ENCODE peak calls at places on chromosome 13, in nine cellular contexts. F is transverse colon, B is Peyer's patch, N is IMR-90, Y is ovary, U is adrenal gland, P is body of pancreas, H is suprapubic skin, G is A549. D is an unnamed sample.

GRCh38 chr13:95644611-95645052 is at the start of gene DZIP1:
- DNase-seq in N (peak), F (peak), B (no peak), G (peak), U (peak), P (peak), Y (peak), H (peak), D (peak)

GRCh38 chr13:41827507-41828213 is 133.2 kb downstream of the VWA8 start:
- DNase-seq in H (no peak), N (peak), Y (no peak), G (peak), U (peak), B (no peak), F (no peak), P (no peak), D (peak)

GRCh38 chr13:50635504-50635903 is 208.0 kb downstream of the DLEU7 start:
- DNase-seq in B (peak), F (peak), G (no peak), U (peak), N (no peak), Y (no peak), H (no peak), P (no peak), D (no peak)

GRCh38 chr13:113415825-113416224 is 37.5 kb downstream of the ADPRHL1 start:
- DNase-seq in P (no peak), N (no peak), B (no peak), U (no peak), H (no peak), F (no peak), Y (no peak), G (no peak), D (no peak)

GRCh38 chr13:48636550-48636949 is 17.2 kb upstream of the CYSLTR2 start:
- DNase-seq in N (peak), Y (no peak), H (no peak), U (no peak), F (no peak), B (no peak), G (no peak), P (no peak), D (no peak)

GRCh38 chr13:113579686-113580085 is 4.9 kb upstream of the TFDP1 start:
- DNase-seq in G (no peak), H (peak), U (no peak), N (no peak), Y (no peak), B (no peak), F (no peak), P (no peak), D (no peak)

GRCh38 chr13:34028496-34029442 is 210.8 kb downstream of the RFC3 start:
- DNase-seq in H (no peak), U (no peak), B (no peak), G (no peak), P (no peak), N (no peak), Y (no peak), F (no peak), D (no peak)

GRCh38 chr13:46753137-46753536 is 43.8 kb downstream of the ESD start:
- DNase-seq in B (no peak), P (no peak), N (no peak), G (no peak), F (no peak), Y (no peak), H (no peak), U (no peak), D (no peak)

GRCh38 chr13:102089177-102089576 is 312.7 kb downstream of the FGF14 start:
- DNase-seq in F (no peak), H (no peak), U (no peak), G (no peak), N (no peak), P (no peak), B (no peak), Y (no peak), D (no peak)

GRCh38 chr13:32284927-32285632 is 30.1 kb downstream of the ZAR1L start:
- DNase-seq in F (no peak), N (peak), P (peak), Y (no peak), G (no peak), B (no peak), H (no peak), U (peak), D (no peak)

GRCh38 chr13:44713793-44714469 is 137.8 kb upstream of the TSC22D1 start:
- DNase-seq in G (peak), B (no peak), U (peak), N (peak), F (no peak), H (no peak), Y (no peak), P (no peak), D (no peak)

GRCh38 chr13:108964601-108965000 is 335.2 kb downstream of the MYO16 start:
- DNase-seq in P (no peak), Y (no peak), U (no peak), B (no peak), F (no peak), H (no peak), G (no peak), N (no peak), D (no peak)

GRCh38 chr13:111469450-111469849 is 149.0 kb downstream of the TEX29 start:
- DNase-seq in F (no peak), Y (no peak), G (no peak), B (no peak), U (no peak), P (no peak), H (peak), N (no peak), D (no peak)

GRCh38 chr13:99033814-99034213 is 56.0 kb upstream of the DOCK9 start:
- DNase-seq in G (no peak), Y (no peak), U (no peak), B (no peak), H (no peak), N (peak), F (no peak), P (no peak), D (no peak)

GRCh38 chr13:113527272-113527958 is 36.9 kb upstream of the DCUN1D2 start:
- DNase-seq in Y (no peak), G (no peak), N (no peak), U (no peak), F (no peak), H (no peak), P (no peak), B (no peak), D (peak)

GRCh38 chr13:79245937-79246574 is 160.0 kb downstream of the RBM26 start:
- DNase-seq in G (no peak), H (no peak), P (no peak), F (no peak), U (no peak), B (no peak), N (no peak), Y (no peak), D (no peak)

GRCh38 chr13:114124921-114125320 is 7.5 kb downstream of the RASA3 start:
- DNase-seq in H (no peak), G (no peak), F (no peak), Y (no peak), B (peak), U (no peak), N (peak), P (no peak), D (no peak)

GRCh38 chr13:64413529-64413928 is 2816.6 kb downstream of the PCDH9 start:
- DNase-seq in U (no peak), Y (no peak), H (no peak), G (no peak), N (no peak), P (no peak), B (no peak), F (no peak), D (no peak)

GRCh38 chr13:64417609-64418008 is 2812.5 kb downstream of the PCDH9 start:
- DNase-seq in H (no peak), F (no peak), B (no peak), N (no peak), U (no peak), Y (no peak), P (no peak), G (no peak), D (no peak)

GRCh38 chr13:64410654-64411053 is 2819.5 kb downstream of the PCDH9 start:
- DNase-seq in N (no peak), F (no peak), H (peak), G (no peak), B (no peak), P (no peak), U (no peak), Y (no peak), D (no peak)

DNA sequence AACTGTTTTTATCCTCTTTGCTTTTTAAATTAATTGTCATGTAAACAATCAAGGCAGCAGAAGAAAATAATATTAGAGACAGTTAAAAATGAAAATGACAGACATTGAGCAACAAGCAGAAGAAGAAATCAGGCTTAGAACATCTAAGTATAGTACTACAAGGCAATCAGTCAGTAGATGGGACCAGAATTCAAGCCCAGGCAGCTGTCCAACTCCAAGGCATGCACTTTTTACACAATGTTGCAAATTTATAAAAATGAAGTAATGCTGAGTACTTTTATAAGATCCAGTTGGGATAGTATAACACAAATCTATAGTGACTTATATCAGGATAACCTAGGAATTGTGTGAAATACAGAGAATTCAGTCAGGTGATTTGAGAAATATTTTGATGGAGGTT is 2815.8 kb downstream of the PCDH9 start:
- DNase-seq in B (no peak), Y (no peak), F (no peak), H (no peak), U (no peak), G (no peak), P (no peak), N (no peak), D (no peak)
- H3K4me3 ChIP-seq in B (no peak), Y (no peak), F (no peak), H (no peak), U (no peak), G (no peak), P (no peak), N (no peak), D (no peak)

GRCh38 chr13:74134777-74135305 is 637 bp upstream of the KLF12 start:
- DNase-seq in N (no peak), U (peak), G (peak), H (no peak), B (peak), Y (no peak), F (peak), P (peak), D (no peak)

GRCh38 chr13:74136089-74136658 is 2.0 kb upstream of the KLF12 start:
- DNase-seq in Y (peak), F (peak), G (peak), H (no peak), P (peak), N (peak), U (no peak), B (peak), D (no peak)

GRCh38 chr13:74134226-74134776 is at the start of gene KLF12:
- DNase-seq in P (peak), G (peak), N (peak), F (peak), B (peak), U (peak), H (peak), Y (peak), D (peak)

GRCh38 chr13:74133657-74134201 is 475 bp downstream of the KLF12 start:
- DNase-seq in B (peak), U (peak), N (peak), G (peak), F (peak), P (peak), H (peak), Y (peak), D (peak)

GRCh38 chr13:74135306-74136088 is 1.3 kb upstream of the KLF12 start:
- DNase-seq in G (peak), P (peak), F (peak), H (peak), U (peak), B (peak), Y (peak), N (peak), D (peak)
- TF ChIP-seq POLR2A in G (peak), P (peak), F (peak), H (no peak), U (no peak), B (no peak), Y (no peak), N (no peak), D (no peak)

GRCh38 chr13:35990196-35990595 is 141.0 kb downstream of the DCLK1 start:
- DNase-seq in U (no peak), B (no peak), Y (no peak), H (no peak), G (no peak), F (no peak), N (no peak), P (no peak), D (no peak)
- TF ChIP-seq CTCF in U (no peak), B (no peak), Y (no peak), H (no peak), G (no peak), F (no peak), N (no peak), P (no peak), D (no peak)

DNA sequence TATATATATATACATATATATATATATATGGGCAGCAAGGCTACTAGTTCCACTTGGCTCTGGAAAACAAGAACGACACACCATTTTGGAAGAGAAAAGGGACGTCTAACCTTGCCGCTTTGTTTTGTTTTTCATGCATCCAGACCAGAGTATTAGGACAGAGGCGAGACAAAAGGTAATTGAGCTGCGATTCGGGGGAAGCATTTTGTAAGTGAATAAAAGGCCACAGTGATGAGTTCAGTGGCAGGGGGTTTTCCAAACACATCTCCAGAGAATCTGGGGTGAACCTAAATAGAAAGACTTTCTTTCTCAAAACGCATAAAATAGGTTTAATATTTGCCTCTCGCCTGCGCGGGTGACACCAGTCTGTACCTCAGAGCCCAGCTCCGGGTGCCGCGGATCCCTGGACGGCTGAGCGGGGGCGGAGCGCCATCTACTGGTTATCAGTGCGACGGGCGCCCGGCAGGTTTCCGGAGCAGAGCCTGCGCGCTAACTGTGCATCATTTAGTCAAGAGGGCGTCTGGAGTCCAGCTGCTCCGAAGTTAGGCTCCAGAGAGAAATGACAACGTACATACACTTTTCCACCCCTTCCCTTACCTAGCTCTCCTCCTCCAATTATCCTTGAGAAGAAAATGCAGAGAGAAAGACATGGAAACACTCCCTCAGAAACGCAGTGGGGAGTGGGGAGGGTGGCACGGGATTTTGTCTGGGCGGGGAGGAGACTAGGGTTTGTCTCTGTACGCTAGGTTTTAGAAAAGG is 262.3 kb downstream of the TBC1D4 start:
- DNase-seq in P (peak), G (peak), N (peak), U (peak), B (peak), H (peak), F (peak), Y (peak), D (peak)
- H3K4me3 ChIP-seq in P (no peak), G (peak), N (peak), U (peak), B (no peak), H (peak), F (peak), Y (no peak), D (no peak)

GRCh38 chr13:100875392-100876043 is 200.9 kb upstream of the TMTC4 start:
- DNase-seq in G (no peak), F (no peak), N (peak), H (no peak), Y (no peak), P (no peak), U (no peak), B (no peak), D (no peak)

GRCh38 chr13:100876044-100876403 is 201.4 kb upstream of the TMTC4 start:
- DNase-seq in B (no peak), Y (no peak), P (no peak), G (no peak), H (no peak), U (no peak), F (no peak), N (no peak), D (no peak)

GRCh38 chr13:100870898-100871297 is 196.3 kb upstream of the TMTC4 start:
- DNase-seq in H (no peak), F (no peak), B (no peak), U (no peak), N (no peak), P (no peak), Y (no peak), G (no peak), D (no peak)

DNA sequence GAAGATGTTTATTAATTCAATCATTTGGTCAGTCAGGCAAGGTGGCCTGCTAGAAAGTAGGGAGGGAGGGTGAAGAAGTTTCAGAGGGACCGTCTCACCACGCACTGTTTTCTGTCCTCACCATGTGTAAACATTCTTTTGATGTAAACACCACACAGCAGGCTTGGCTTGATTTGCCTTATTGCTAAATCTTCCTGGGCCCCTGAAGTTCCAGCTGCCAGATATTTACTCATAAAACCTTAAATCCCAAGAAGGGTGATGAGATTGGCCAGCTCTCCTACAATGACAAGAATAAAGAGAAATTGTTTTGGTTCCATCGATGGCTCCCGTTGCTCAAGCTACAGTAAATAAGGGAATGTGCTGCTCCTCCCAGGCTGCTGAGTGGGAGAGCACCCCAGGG is 198.2 kb upstream of the TMTC4 start:
- DNase-seq in F (no peak), N (peak), B (no peak), H (no peak), G (no peak), U (no peak), Y (no peak), P (no peak), D (no peak)
- TF ChIP-seq POLR2A in F (no peak), N (no peak), B (no peak), H (no peak), G (no peak), U (no peak), Y (no peak), P (no peak), D (no peak)

D was measured in lower leg skin.